ENCODE peak calls at places on chromosomes 1 and 21, in ten cellular contexts. One of them, this sample, is unnamed.

GRCh38 chr21:38957575-38958340 is 152.0 kb downstream of the ETS2 start:
- DNase-seq in T-helper 2 cell: no peak
- DNase-seq in amygdala: no peak
- DNase-seq in fibroblast of mammary gland: no peak
- DNase-seq in stimulated activated CD4-positive, alpha-beta T cell treated with anti-CD3 and anti-CD28 coated beads, TNF-alpha, amount 100 ng/mL, for 48 hours: no peak
- DNase-seq in Right ventricle myocardium superior: no peak
- DNase-seq in T-helper 9 cell: no peak
- DNase-seq in AG08395: no peak
- DNase-seq in NCI-H1092: no peak
- DNase-seq in H9: no peak
- DNase-seq in this sample: no peak

GRCh38 chr1:10433790-10434189 is 3.6 kb downstream of the CENPS start:
- DNase-seq in T-helper 2 cell: no peak
- DNase-seq in amygdala: no peak
- DNase-seq in fibroblast of mammary gland: no peak
- DNase-seq in stimulated activated CD4-positive, alpha-beta T cell treated with anti-CD3 and anti-CD28 coated beads, TNF-alpha, amount 100 ng/mL, for 48 hours: no peak
- DNase-seq in Right ventricle myocardium superior: no peak
- DNase-seq in T-helper 9 cell: no peak
- DNase-seq in AG08395: no peak
- DNase-seq in NCI-H1092: no peak
- DNase-seq in H9: no peak
- DNase-seq in this sample: no peak

GRCh38 chr1:59266927-59267293 is 30.0 kb upstream of the FGGY start:
- DNase-seq in T-helper 2 cell: no peak
- DNase-seq in amygdala: no peak
- DNase-seq in fibroblast of mammary gland: no peak
- DNase-seq in stimulated activated CD4-positive, alpha-beta T cell treated with anti-CD3 and anti-CD28 coated beads, TNF-alpha, amount 100 ng/mL, for 48 hours: no peak
- DNase-seq in Right ventricle myocardium superior: no peak
- DNase-seq in T-helper 9 cell: no peak
- DNase-seq in AG08395: no peak
- DNase-seq in NCI-H1092: no peak
- DNase-seq in H9: no peak
- DNase-seq in this sample: no peak

GRCh38 chr1:42747125-42747524 is 7.1 kb upstream of the CLDN19 start:
- DNase-seq in T-helper 2 cell: peak; percentile 27
- DNase-seq in amygdala: no peak
- DNase-seq in fibroblast of mammary gland: peak; percentile 24
- DNase-seq in stimulated activated CD4-positive, alpha-beta T cell treated with anti-CD3 and anti-CD28 coated beads, TNF-alpha, amount 100 ng/mL, for 48 hours: no peak
- DNase-seq in Right ventricle myocardium superior: peak; percentile 72
- DNase-seq in T-helper 9 cell: peak; percentile 39
- DNase-seq in AG08395: no peak
- DNase-seq in NCI-H1092: peak; percentile 26
- DNase-seq in H9: peak; percentile 71
- DNase-seq in this sample: peak; percentile 20

GRCh38 chr1:182348916-182349747 is 42.5 kb downstream of the GLUL start:
- DNase-seq in T-helper 2 cell: no peak
- DNase-seq in amygdala: no peak
- DNase-seq in fibroblast of mammary gland: no peak
- DNase-seq in stimulated activated CD4-positive, alpha-beta T cell treated with anti-CD3 and anti-CD28 coated beads, TNF-alpha, amount 100 ng/mL, for 48 hours: no peak
- DNase-seq in Right ventricle myocardium superior: peak; percentile 46
- DNase-seq in T-helper 9 cell: no peak
- DNase-seq in AG08395: peak; percentile 62
- DNase-seq in NCI-H1092: no peak
- DNase-seq in H9: no peak
- DNase-seq in this sample: no peak

GRCh38 chr1:147545133-147545532 is 3.8 kb downstream of the BCL9 start:
- DNase-seq in T-helper 2 cell: peak; percentile 35
- DNase-seq in amygdala: no peak
- DNase-seq in fibroblast of mammary gland: peak; percentile 72
- DNase-seq in stimulated activated CD4-positive, alpha-beta T cell treated with anti-CD3 and anti-CD28 coated beads, TNF-alpha, amount 100 ng/mL, for 48 hours: peak; percentile 67
- DNase-seq in Right ventricle myocardium superior: peak; percentile 41
- DNase-seq in T-helper 9 cell: peak; percentile 68
- DNase-seq in AG08395: no peak
- DNase-seq in NCI-H1092: no peak
- DNase-seq in H9: peak; percentile 66
- DNase-seq in this sample: peak; percentile 82

GRCh38 chr1:24867064-24867870 is 62.8 kb downstream of the RUNX3 start:
- DNase-seq in T-helper 2 cell: no peak
- DNase-seq in amygdala: no peak
- DNase-seq in fibroblast of mammary gland: no peak
- DNase-seq in stimulated activated CD4-positive, alpha-beta T cell treated with anti-CD3 and anti-CD28 coated beads, TNF-alpha, amount 100 ng/mL, for 48 hours: no peak
- DNase-seq in Right ventricle myocardium superior: no peak
- DNase-seq in T-helper 9 cell: no peak
- DNase-seq in AG08395: no peak
- DNase-seq in NCI-H1092: no peak
- DNase-seq in H9: no peak
- DNase-seq in this sample: no peak

GRCh38 chr1:236002025-236002390 is 62.9 kb downstream of the NID1 start:
- DNase-seq in T-helper 2 cell: no peak
- DNase-seq in amygdala: no peak
- DNase-seq in fibroblast of mammary gland: no peak
- DNase-seq in stimulated activated CD4-positive, alpha-beta T cell treated with anti-CD3 and anti-CD28 coated beads, TNF-alpha, amount 100 ng/mL, for 48 hours: no peak
- DNase-seq in Right ventricle myocardium superior: no peak
- DNase-seq in T-helper 9 cell: no peak
- DNase-seq in AG08395: no peak
- DNase-seq in NCI-H1092: no peak
- DNase-seq in H9: no peak
- DNase-seq in this sample: no peak

GRCh38 chr1:237814319-237814924 is 76.3 kb downstream of the ZP4 start:
- DNase-seq in T-helper 2 cell: no peak
- DNase-seq in amygdala: no peak
- DNase-seq in fibroblast of mammary gland: peak; percentile 17
- DNase-seq in stimulated activated CD4-positive, alpha-beta T cell treated with anti-CD3 and anti-CD28 coated beads, TNF-alpha, amount 100 ng/mL, for 48 hours: no peak
- DNase-seq in Right ventricle myocardium superior: no peak
- DNase-seq in T-helper 9 cell: no peak
- DNase-seq in AG08395: no peak
- DNase-seq in NCI-H1092: no peak
- DNase-seq in H9: no peak
- DNase-seq in this sample: no peak

GRCh38 chr1:244325056-244325764 is 126.5 kb downstream of the ADSS2 start:
- DNase-seq in T-helper 2 cell: no peak
- DNase-seq in amygdala: no peak
- DNase-seq in fibroblast of mammary gland: no peak
- DNase-seq in stimulated activated CD4-positive, alpha-beta T cell treated with anti-CD3 and anti-CD28 coated beads, TNF-alpha, amount 100 ng/mL, for 48 hours: no peak
- DNase-seq in Right ventricle myocardium superior: no peak
- DNase-seq in T-helper 9 cell: no peak
- DNase-seq in AG08395: no peak
- DNase-seq in NCI-H1092: no peak
- DNase-seq in H9: peak; percentile 12
- DNase-seq in this sample: peak; percentile 12

GRCh38 chr1:54312874-54313316 is 93.3 kb downstream of the SSBP3 start:
- DNase-seq in T-helper 2 cell: no peak
- DNase-seq in amygdala: no peak
- DNase-seq in fibroblast of mammary gland: peak; percentile 82
- DNase-seq in stimulated activated CD4-positive, alpha-beta T cell treated with anti-CD3 and anti-CD28 coated beads, TNF-alpha, amount 100 ng/mL, for 48 hours: no peak
- DNase-seq in Right ventricle myocardium superior: peak; percentile 67
- DNase-seq in T-helper 9 cell: no peak
- DNase-seq in AG08395: peak; percentile 81
- DNase-seq in NCI-H1092: no peak
- DNase-seq in H9: peak; percentile 66
- DNase-seq in this sample: no peak

GRCh38 chr21:36203603-36203889 is 46.9 kb downstream of the DOP1B start:
- DNase-seq in T-helper 2 cell: no peak
- DNase-seq in amygdala: no peak
- DNase-seq in fibroblast of mammary gland: peak; percentile 89
- DNase-seq in stimulated activated CD4-positive, alpha-beta T cell treated with anti-CD3 and anti-CD28 coated beads, TNF-alpha, amount 100 ng/mL, for 48 hours: peak; percentile 16
- DNase-seq in Right ventricle myocardium superior: no peak
- DNase-seq in T-helper 9 cell: no peak
- DNase-seq in AG08395: peak; percentile 94
- DNase-seq in NCI-H1092: no peak
- DNase-seq in H9: no peak
- DNase-seq in this sample: no peak

GRCh38 chr21:33522950-33523349 is 19.0 kb downstream of the GART start:
- DNase-seq in T-helper 2 cell: no peak
- DNase-seq in amygdala: no peak
- DNase-seq in fibroblast of mammary gland: no peak
- DNase-seq in stimulated activated CD4-positive, alpha-beta T cell treated with anti-CD3 and anti-CD28 coated beads, TNF-alpha, amount 100 ng/mL, for 48 hours: no peak
- DNase-seq in Right ventricle myocardium superior: no peak
- DNase-seq in T-helper 9 cell: no peak
- DNase-seq in AG08395: no peak
- DNase-seq in NCI-H1092: no peak
- DNase-seq in H9: no peak
- DNase-seq in this sample: no peak

GRCh38 chr1:53725238-53725689 is 13.7 kb downstream of the GLIS1 start:
- DNase-seq in T-helper 2 cell: no peak
- DNase-seq in amygdala: no peak
- DNase-seq in fibroblast of mammary gland: no peak
- DNase-seq in stimulated activated CD4-positive, alpha-beta T cell treated with anti-CD3 and anti-CD28 coated beads, TNF-alpha, amount 100 ng/mL, for 48 hours: no peak
- DNase-seq in Right ventricle myocardium superior: no peak
- DNase-seq in T-helper 9 cell: no peak
- DNase-seq in AG08395: peak; percentile 64
- DNase-seq in NCI-H1092: no peak
- DNase-seq in H9: peak; percentile 86
- DNase-seq in this sample: no peak

GRCh38 chr21:39003982-39004775 is 179.1 kb downstream of the PSMG1 start:
- DNase-seq in T-helper 2 cell: no peak
- DNase-seq in amygdala: no peak
- DNase-seq in fibroblast of mammary gland: peak; percentile 99
- DNase-seq in stimulated activated CD4-positive, alpha-beta T cell treated with anti-CD3 and anti-CD28 coated beads, TNF-alpha, amount 100 ng/mL, for 48 hours: no peak
- DNase-seq in Right ventricle myocardium superior: no peak
- DNase-seq in T-helper 9 cell: no peak
- DNase-seq in AG08395: peak; percentile 67
- DNase-seq in NCI-H1092: peak; percentile 24
- DNase-seq in H9: no peak
- DNase-seq in this sample: no peak

GRCh38 chr21:36103434-36103833 is 31.4 kb upstream of the CBR3 start:
- DNase-seq in T-helper 2 cell: no peak
- DNase-seq in amygdala: no peak
- DNase-seq in fibroblast of mammary gland: no peak
- DNase-seq in stimulated activated CD4-positive, alpha-beta T cell treated with anti-CD3 and anti-CD28 coated beads, TNF-alpha, amount 100 ng/mL, for 48 hours: no peak
- DNase-seq in Right ventricle myocardium superior: no peak
- DNase-seq in T-helper 9 cell: no peak
- DNase-seq in AG08395: no peak
- DNase-seq in NCI-H1092: no peak
- DNase-seq in H9: no peak
- DNase-seq in this sample: no peak

GRCh38 chr21:35818597-35818996 is 241.7 kb downstream of the SETD4 start:
- DNase-seq in T-helper 2 cell: no peak
- DNase-seq in amygdala: no peak
- DNase-seq in fibroblast of mammary gland: no peak
- DNase-seq in stimulated activated CD4-positive, alpha-beta T cell treated with anti-CD3 and anti-CD28 coated beads, TNF-alpha, amount 100 ng/mL, for 48 hours: no peak
- DNase-seq in Right ventricle myocardium superior: no peak
- DNase-seq in T-helper 9 cell: no peak
- DNase-seq in AG08395: no peak
- DNase-seq in NCI-H1092: no peak
- DNase-seq in H9: no peak
- DNase-seq in this sample: no peak

GRCh38 chr1:2255420-2256369 is 27.6 kb downstream of the SKI start:
- DNase-seq in T-helper 2 cell: no peak
- DNase-seq in amygdala: no peak
- DNase-seq in fibroblast of mammary gland: peak; percentile 84
- DNase-seq in stimulated activated CD4-positive, alpha-beta T cell treated with anti-CD3 and anti-CD28 coated beads, TNF-alpha, amount 100 ng/mL, for 48 hours: no peak
- DNase-seq in Right ventricle myocardium superior: no peak
- DNase-seq in T-helper 9 cell: peak; percentile 62
- DNase-seq in AG08395: peak; percentile 40
- DNase-seq in NCI-H1092: no peak
- DNase-seq in H9: peak; percentile 41
- DNase-seq in this sample: peak; percentile 64

GRCh38 chr1:73781257-73781656 is 416.7 kb downstream of the LRRIQ3 start:
- DNase-seq in T-helper 2 cell: no peak
- DNase-seq in amygdala: no peak
- DNase-seq in fibroblast of mammary gland: peak; percentile 15
- DNase-seq in stimulated activated CD4-positive, alpha-beta T cell treated with anti-CD3 and anti-CD28 coated beads, TNF-alpha, amount 100 ng/mL, for 48 hours: no peak
- DNase-seq in Right ventricle myocardium superior: no peak
- DNase-seq in T-helper 9 cell: no peak
- DNase-seq in AG08395: peak; percentile 6
- DNase-seq in NCI-H1092: no peak
- DNase-seq in H9: no peak
- DNase-seq in this sample: no peak

GRCh38 chr1:173107696-173108095 is 57.0 kb upstream of the TNFSF18 start:
- DNase-seq in T-helper 2 cell: no peak
- DNase-seq in amygdala: no peak
- DNase-seq in fibroblast of mammary gland: no peak
- DNase-seq in stimulated activated CD4-positive, alpha-beta T cell treated with anti-CD3 and anti-CD28 coated beads, TNF-alpha, amount 100 ng/mL, for 48 hours: no peak
- DNase-seq in Right ventricle myocardium superior: no peak
- DNase-seq in T-helper 9 cell: no peak
- DNase-seq in AG08395: no peak
- DNase-seq in NCI-H1092: no peak
- DNase-seq in H9: no peak
- DNase-seq in this sample: no peak

GRCh38 chr1:229675396-229675795 is 49.3 kb downstream of the URB2 start:
- DNase-seq in T-helper 2 cell: no peak
- DNase-seq in amygdala: no peak
- DNase-seq in fibroblast of mammary gland: no peak
- DNase-seq in stimulated activated CD4-positive, alpha-beta T cell treated with anti-CD3 and anti-CD28 coated beads, TNF-alpha, amount 100 ng/mL, for 48 hours: no peak
- DNase-seq in Right ventricle myocardium superior: no peak
- DNase-seq in T-helper 9 cell: no peak
- DNase-seq in AG08395: no peak
- DNase-seq in NCI-H1092: no peak
- DNase-seq in H9: no peak
- DNase-seq in this sample: no peak

GRCh38 chr21:9755611-9756010 is 765.8 kb upstream of the TPTE start:
- DNase-seq in T-helper 2 cell: no peak
- DNase-seq in amygdala: no peak
- DNase-seq in fibroblast of mammary gland: no peak
- DNase-seq in stimulated activated CD4-positive, alpha-beta T cell treated with anti-CD3 and anti-CD28 coated beads, TNF-alpha, amount 100 ng/mL, for 48 hours: no peak
- DNase-seq in Right ventricle myocardium superior: no peak
- DNase-seq in T-helper 9 cell: no peak
- DNase-seq in AG08395: no peak
- DNase-seq in NCI-H1092: no peak
- DNase-seq in H9: no peak
- DNase-seq in this sample: no peak

GRCh38 chr1:197268012-197268411 is at the start of gene CRB1:
- DNase-seq in T-helper 2 cell: no peak
- DNase-seq in amygdala: no peak
- DNase-seq in fibroblast of mammary gland: peak; percentile 10
- DNase-seq in stimulated activated CD4-positive, alpha-beta T cell treated with anti-CD3 and anti-CD28 coated beads, TNF-alpha, amount 100 ng/mL, for 48 hours: no peak
- DNase-seq in Right ventricle myocardium superior: no peak
- DNase-seq in T-helper 9 cell: no peak
- DNase-seq in AG08395: peak; percentile 14
- DNase-seq in NCI-H1092: peak; percentile 33
- DNase-seq in H9: no peak
- DNase-seq in this sample: no peak

GRCh38 chr21:33875026-33875695 is 40.4 kb downstream of the ATP5PO start:
- DNase-seq in T-helper 2 cell: no peak
- DNase-seq in amygdala: no peak
- DNase-seq in fibroblast of mammary gland: no peak
- DNase-seq in stimulated activated CD4-positive, alpha-beta T cell treated with anti-CD3 and anti-CD28 coated beads, TNF-alpha, amount 100 ng/mL, for 48 hours: no peak
- DNase-seq in Right ventricle myocardium superior: no peak
- DNase-seq in T-helper 9 cell: no peak
- DNase-seq in AG08395: no peak
- DNase-seq in NCI-H1092: no peak
- DNase-seq in H9: no peak
- DNase-seq in this sample: no peak

GRCh38 chr1:221335161-221336101 is 406.5 kb downstream of the DUSP10 start:
- DNase-seq in T-helper 2 cell: no peak
- DNase-seq in amygdala: no peak
- DNase-seq in fibroblast of mammary gland: peak; percentile 96
- DNase-seq in stimulated activated CD4-positive, alpha-beta T cell treated with anti-CD3 and anti-CD28 coated beads, TNF-alpha, amount 100 ng/mL, for 48 hours: no peak
- DNase-seq in Right ventricle myocardium superior: peak; percentile 43
- DNase-seq in T-helper 9 cell: no peak
- DNase-seq in AG08395: peak; percentile 89
- DNase-seq in NCI-H1092: no peak
- DNase-seq in H9: no peak
- DNase-seq in this sample: no peak

GRCh38 chr1:160032165-160032827 is 506 bp upstream of the PIGM start:
- DNase-seq in T-helper 2 cell: no peak
- DNase-seq in amygdala: no peak
- DNase-seq in fibroblast of mammary gland: no peak
- DNase-seq in stimulated activated CD4-positive, alpha-beta T cell treated with anti-CD3 and anti-CD28 coated beads, TNF-alpha, amount 100 ng/mL, for 48 hours: no peak
- DNase-seq in Right ventricle myocardium superior: no peak
- DNase-seq in T-helper 9 cell: no peak
- DNase-seq in AG08395: peak; percentile 9
- DNase-seq in NCI-H1092: no peak
- DNase-seq in H9: no peak
- DNase-seq in this sample: no peak

GRCh38 chr1:154864189-154864985 is 5.7 kb downstream of the KCNN3 start:
- DNase-seq in T-helper 2 cell: no peak
- DNase-seq in amygdala: no peak
- DNase-seq in fibroblast of mammary gland: no peak
- DNase-seq in stimulated activated CD4-positive, alpha-beta T cell treated with anti-CD3 and anti-CD28 coated beads, TNF-alpha, amount 100 ng/mL, for 48 hours: no peak
- DNase-seq in Right ventricle myocardium superior: no peak
- DNase-seq in T-helper 9 cell: no peak
- DNase-seq in AG08395: no peak
- DNase-seq in NCI-H1092: no peak
- DNase-seq in H9: no peak
- DNase-seq in this sample: no peak

GRCh38 chr1:18292531-18292930 is 184.9 kb downstream of the IGSF21 start:
- DNase-seq in T-helper 2 cell: no peak
- DNase-seq in amygdala: no peak
- DNase-seq in fibroblast of mammary gland: no peak
- DNase-seq in stimulated activated CD4-positive, alpha-beta T cell treated with anti-CD3 and anti-CD28 coated beads, TNF-alpha, amount 100 ng/mL, for 48 hours: no peak
- DNase-seq in Right ventricle myocardium superior: no peak
- DNase-seq in T-helper 9 cell: no peak
- DNase-seq in AG08395: no peak
- DNase-seq in NCI-H1092: no peak
- DNase-seq in H9: no peak
- DNase-seq in this sample: no peak

This sample was measured in activated effector memory CD4-positive, alpha-beta T cell treated with Interleukin-2 at 50 U/mL for 16 hours.